ENCODE peak calls at places on chromosomes 7 and 10, in four cellular contexts. One of them, this sample, is unnamed.

GRCh38 chr10:96344178-96344577 is 14.6 kb downstream of the OPALIN start:
- DNase-seq in naive thymus-derived CD4-positive, alpha-beta T cell: no peak
- DNase-seq in fibroblast of gingiva: no peak
- DNase-seq in iris pigment epithelial cell: no peak
- DNase-seq in this sample: no peak

GRCh38 chr7:22934473-22935065 is 79.4 kb downstream of the HYCC1 start:
- DNase-seq in naive thymus-derived CD4-positive, alpha-beta T cell: no peak
- DNase-seq in fibroblast of gingiva: no peak
- DNase-seq in iris pigment epithelial cell: peak
- DNase-seq in this sample: no peak

GRCh38 chr10:17599089-17599488 is 18.1 kb downstream of the HACD1 start:
- DNase-seq in naive thymus-derived CD4-positive, alpha-beta T cell: no peak
- DNase-seq in fibroblast of gingiva: no peak
- DNase-seq in iris pigment epithelial cell: peak
- DNase-seq in this sample: peak

GRCh38 chr7:17046666-17047065 is 164.9 kb upstream of the AGR3 start:
- DNase-seq in iris pigment epithelial cell: no peak
- DNase-seq in fibroblast of gingiva: peak
- DNase-seq in naive thymus-derived CD4-positive, alpha-beta T cell: no peak
- DNase-seq in this sample: no peak

GRCh38 chr10:99395750-99396445 is 34.5 kb downstream of the GOT1 start:
- DNase-seq in fibroblast of gingiva: peak
- DNase-seq in naive thymus-derived CD4-positive, alpha-beta T cell: no peak
- DNase-seq in iris pigment epithelial cell: peak
- DNase-seq in this sample: no peak

GRCh38 chr7:123716877-123717276 is 31.9 kb downstream of the WASL start:
- DNase-seq in naive thymus-derived CD4-positive, alpha-beta T cell: no peak
- DNase-seq in iris pigment epithelial cell: no peak
- DNase-seq in fibroblast of gingiva: no peak
- DNase-seq in this sample: no peak

GRCh38 chr10:72109619-72110215 is 21.4 kb upstream of the SPOCK2 start:
- DNase-seq in iris pigment epithelial cell: no peak
- DNase-seq in fibroblast of gingiva: no peak
- DNase-seq in naive thymus-derived CD4-positive, alpha-beta T cell: no peak
- DNase-seq in this sample: no peak

GRCh38 chr10:14565199-14565598 is 209.5 kb downstream of the FAM107B start:
- DNase-seq in naive thymus-derived CD4-positive, alpha-beta T cell: no peak
- DNase-seq in fibroblast of gingiva: no peak
- DNase-seq in iris pigment epithelial cell: no peak
- DNase-seq in this sample: no peak

GRCh38 chr7:11341285-11341944 is 367.7 kb downstream of the PHF14 start:
- DNase-seq in naive thymus-derived CD4-positive, alpha-beta T cell: no peak
- DNase-seq in iris pigment epithelial cell: peak
- DNase-seq in fibroblast of gingiva: peak
- DNase-seq in this sample: no peak

GRCh38 chr7:42174391-42174848 is 62.6 kb downstream of the GLI3 start:
- DNase-seq in fibroblast of gingiva: no peak
- DNase-seq in iris pigment epithelial cell: no peak
- DNase-seq in naive thymus-derived CD4-positive, alpha-beta T cell: no peak
- DNase-seq in this sample: no peak

GRCh38 chr10:118072840-118073239 is 26.1 kb upstream of the RAB11FIP2 start:
- DNase-seq in iris pigment epithelial cell: no peak
- DNase-seq in fibroblast of gingiva: no peak
- DNase-seq in naive thymus-derived CD4-positive, alpha-beta T cell: no peak
- DNase-seq in this sample: no peak

GRCh38 chr7:92768501-92769360 is 67.6 kb downstream of the CDK6 start:
- DNase-seq in iris pigment epithelial cell: peak
- DNase-seq in fibroblast of gingiva: no peak
- DNase-seq in naive thymus-derived CD4-positive, alpha-beta T cell: peak
- DNase-seq in this sample: no peak

GRCh38 chr7:31687024-31687423 is at the start of gene PPP1R17:
- DNase-seq in naive thymus-derived CD4-positive, alpha-beta T cell: no peak
- DNase-seq in fibroblast of gingiva: no peak
- DNase-seq in iris pigment epithelial cell: no peak
- DNase-seq in this sample: peak

GRCh38 chr10:3452234-3452633 is 279.7 kb upstream of the PITRM1 start:
- DNase-seq in naive thymus-derived CD4-positive, alpha-beta T cell: no peak
- DNase-seq in fibroblast of gingiva: peak
- DNase-seq in iris pigment epithelial cell: peak
- DNase-seq in this sample: no peak

GRCh38 chr7:95531605-95532004 is 45.9 kb downstream of the ASB4 start:
- DNase-seq in fibroblast of gingiva: no peak
- DNase-seq in naive thymus-derived CD4-positive, alpha-beta T cell: no peak
- DNase-seq in iris pigment epithelial cell: no peak
- DNase-seq in this sample: no peak

GRCh38 chr7:89458076-89458475 is 662.5 kb upstream of the TEX47 start:
- DNase-seq in iris pigment epithelial cell: no peak
- DNase-seq in fibroblast of gingiva: no peak
- DNase-seq in naive thymus-derived CD4-positive, alpha-beta T cell: no peak
- DNase-seq in this sample: no peak

GRCh38 chr7:139702313-139702731 is 75.5 kb downstream of the HIPK2 start:
- DNase-seq in naive thymus-derived CD4-positive, alpha-beta T cell: no peak
- DNase-seq in fibroblast of gingiva: no peak
- DNase-seq in iris pigment epithelial cell: no peak
- DNase-seq in this sample: no peak

GRCh38 chr7:64559206-64559605 is 3.7 kb downstream of the ZNF680 start:
- DNase-seq in iris pigment epithelial cell: peak
- DNase-seq in fibroblast of gingiva: peak
- DNase-seq in naive thymus-derived CD4-positive, alpha-beta T cell: no peak
- DNase-seq in this sample: peak

GRCh38 chr7:131835141-131835540 is 278.7 kb upstream of the PODXL start:
- DNase-seq in iris pigment epithelial cell: no peak
- DNase-seq in fibroblast of gingiva: no peak
- DNase-seq in naive thymus-derived CD4-positive, alpha-beta T cell: no peak
- DNase-seq in this sample: no peak

GRCh38 chr7:112654322-112655216 is 135.6 kb downstream of the TMEM168 start:
- DNase-seq in iris pigment epithelial cell: peak
- DNase-seq in naive thymus-derived CD4-positive, alpha-beta T cell: no peak
- DNase-seq in fibroblast of gingiva: peak
- DNase-seq in this sample: no peak

GRCh38 chr10:127524869-127525268 is 24.2 kb upstream of the NPS start:
- DNase-seq in fibroblast of gingiva: no peak
- DNase-seq in iris pigment epithelial cell: no peak
- DNase-seq in naive thymus-derived CD4-positive, alpha-beta T cell: no peak
- DNase-seq in this sample: no peak

GRCh38 chr7:158650821-158651225 is 53.8 kb downstream of the NCAPG2 start:
- DNase-seq in naive thymus-derived CD4-positive, alpha-beta T cell: no peak
- DNase-seq in fibroblast of gingiva: peak
- DNase-seq in iris pigment epithelial cell: peak
- DNase-seq in this sample: no peak

GRCh38 chr7:100897111-100897608 is 1.5 kb upstream of the ACHE start:
- DNase-seq in fibroblast of gingiva: no peak
- DNase-seq in iris pigment epithelial cell: peak
- DNase-seq in naive thymus-derived CD4-positive, alpha-beta T cell: peak
- DNase-seq in this sample: peak

GRCh38 chr10:78349165-78349516 is 315.5 kb downstream of the RPS24 start:
- DNase-seq in naive thymus-derived CD4-positive, alpha-beta T cell: no peak
- DNase-seq in iris pigment epithelial cell: no peak
- DNase-seq in fibroblast of gingiva: no peak
- DNase-seq in this sample: no peak

GRCh38 chr10:68366600-68366999 is 33.9 kb upstream of the PBLD start:
- DNase-seq in fibroblast of gingiva: no peak
- DNase-seq in iris pigment epithelial cell: no peak
- DNase-seq in naive thymus-derived CD4-positive, alpha-beta T cell: no peak
- DNase-seq in this sample: no peak

This sample was measured in K562.